ENCODE peak calls at places on chromosomes 1 and 21, in four cellular contexts. I is RWPE1, Q is ascending aorta, X is lower leg skin. Y is an unnamed sample.

GRCh38 chr1:157893681-157894080 is 52.1 kb upstream of the CD5L start:
- DNase-seq in I (no peak), Q (no peak), X (no peak), Y (no peak)

GRCh38 chr1:18823438-18823837 is 36.0 kb downstream of the TAS1R2 start:
- DNase-seq in I (no peak), X (no peak), Q (no peak), Y (no peak)

GRCh38 chr1:47444578-47445465 is 7.0 kb downstream of the FOXD2 start:
- DNase-seq in I (peak), X (peak), Q (no peak), Y (peak)

GRCh38 chr1:162861101-162861500 is at the start of gene CCDC190:
- DNase-seq in X (no peak), I (no peak), Q (peak), Y (no peak)

GRCh38 chr1:44524655-44525530 is 119.8 kb downstream of the RNF220 start:
- DNase-seq in I (no peak), X (no peak), Q (no peak), Y (no peak)

GRCh38 chr1:169108897-169109560 is 2.5 kb downstream of the ATP1B1 start:
- DNase-seq in I (no peak), X (no peak), Q (no peak), Y (peak)

GRCh38 chr1:1347663-1348419 is 1.4 kb downstream of the DVL1 start:
- DNase-seq in Q (no peak), X (no peak), I (no peak), Y (peak)

GRCh38 chr1:9823943-9824701 is at the start of gene CLSTN1:
- DNase-seq in I (peak), Q (peak), X (peak), Y (peak)

GRCh38 chr1:145707183-145707867 is at the start of gene PDZK1:
- DNase-seq in Q (no peak), I (no peak), X (peak), Y (no peak)

GRCh38 chr1:87961992-87962391 is 633.3 kb downstream of the LMO4 start:
- DNase-seq in Q (no peak), I (no peak), X (no peak), Y (no peak)

GRCh38 chr1:157969693-157970485 is 23.6 kb upstream of the KIRREL1 start:
- DNase-seq in I (peak), X (no peak), Q (peak), Y (no peak)

GRCh38 chr1:14535619-14536355 is 62.7 kb upstream of the KAZN start:
- DNase-seq in X (peak), Q (no peak), I (no peak), Y (no peak)

GRCh38 chr1:215059947-215060346 is 22.6 kb upstream of the KCNK2 start:
- DNase-seq in Q (no peak), X (no peak), I (no peak), Y (no peak)

GRCh38 chr1:155933591-155934096 is 569 bp downstream of the KHDC4 start:
- DNase-seq in X (peak), I (no peak), Q (no peak), Y (no peak)

GRCh38 chr21:17491716-17492414 is 21.0 kb upstream of the CXADR start:
- DNase-seq in I (peak), X (no peak), Q (no peak), Y (no peak)

GRCh38 chr1:25831569-25832196 is 11.9 kb downstream of the MTFR1L start:
- DNase-seq in X (no peak), Q (no peak), I (no peak), Y (no peak)

GRCh38 chr1:233859446-233859845 is 45.0 kb upstream of the SLC35F3 start:
- DNase-seq in Q (no peak), X (no peak), I (no peak), Y (no peak)

GRCh38 chr1:1331068-1331965 is at the start of gene TAS1R3:
- DNase-seq in I (no peak), Q (no peak), X (no peak), Y (no peak)

GRCh38 chr1:162661336-162661735 is 29.1 kb downstream of the DDR2 start:
- DNase-seq in X (no peak), Q (no peak), I (no peak), Y (no peak)

GRCh38 chr1:2544875-2545638 is 11.1 kb upstream of the TNFRSF14 start:
- DNase-seq in X (no peak), I (no peak), Q (no peak), Y (no peak)

GRCh38 chr1:107649023-107649422 is 316.0 kb downstream of the VAV3 start:
- DNase-seq in I (no peak), X (no peak), Q (no peak), Y (no peak)

GRCh38 chr1:2049517-2050481 is at the start of gene PRKCZ:
- DNase-seq in I (peak), X (peak), Q (peak), Y (peak)

GRCh38 chr1:20343149-20343936 is 52.7 kb downstream of the VWA5B1 start:
- DNase-seq in I (peak), Q (no peak), X (no peak), Y (no peak)

GRCh38 chr1:15847100-15847892 is at the start of gene SPEN:
- DNase-seq in Q (peak), I (peak), X (peak), Y (peak)

GRCh38 chr1:8412183-8412831 is 94.4 kb downstream of the SLC45A1 start:
- DNase-seq in I (no peak), Q (peak), X (no peak), Y (no peak)
- TF ChIP-seq CTCF in I (no peak), Q (no peak), X (no peak), Y (peak)

GRCh38 chr21:34319585-34319984 is 44.2 kb upstream of the KCNE2 start:
- DNase-seq in X (no peak), Q (no peak), I (no peak), Y (no peak)
- TF ChIP-seq CTCF in X (no peak), Q (no peak), I (no peak), Y (no peak)

DNA sequence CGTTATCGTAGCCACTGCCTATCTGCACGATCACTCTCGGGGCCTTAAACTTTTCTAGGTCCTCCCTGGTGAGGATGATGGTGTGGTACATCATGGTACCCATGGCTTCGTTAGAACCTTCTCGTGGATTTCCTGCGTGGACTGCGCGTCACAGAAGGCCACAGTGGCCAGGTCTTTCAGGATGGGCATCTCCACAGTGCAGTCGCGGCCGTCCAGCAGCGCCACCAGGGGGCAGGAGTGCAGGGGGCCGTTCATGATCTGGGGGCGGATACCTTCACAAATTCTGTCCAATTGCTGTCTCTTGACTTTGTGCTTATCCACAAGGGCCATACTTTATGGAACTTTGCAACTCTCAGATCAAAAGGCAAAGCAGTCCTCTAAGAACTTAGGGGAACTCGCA is 69.6 kb downstream of the WLS start:
- DNase-seq in Q (no peak), I (no peak), X (no peak), Y (no peak)
- TF ChIP-seq CTCF in Q (no peak), I (peak), X (no peak), Y (peak)

GRCh38 chr1:153030895-153031294 is at the start of gene SPRR1B:
- DNase-seq in X (no peak), I (peak), Q (no peak), Y (no peak)

GRCh38 chr1:153032073-153032472 is 1.1 kb downstream of the SPRR1B start:
- DNase-seq in X (no peak), Q (no peak), I (no peak), Y (no peak)

GRCh38 chr1:153035211-153035610 is 4.2 kb downstream of the SPRR1B start:
- DNase-seq in I (no peak), Q (no peak), X (no peak), Y (no peak)

GRCh38 chr1:153028771-153029170 is 2.2 kb upstream of the SPRR1B start:
- DNase-seq in I (no peak), X (no peak), Q (no peak), Y (no peak)

DNA sequence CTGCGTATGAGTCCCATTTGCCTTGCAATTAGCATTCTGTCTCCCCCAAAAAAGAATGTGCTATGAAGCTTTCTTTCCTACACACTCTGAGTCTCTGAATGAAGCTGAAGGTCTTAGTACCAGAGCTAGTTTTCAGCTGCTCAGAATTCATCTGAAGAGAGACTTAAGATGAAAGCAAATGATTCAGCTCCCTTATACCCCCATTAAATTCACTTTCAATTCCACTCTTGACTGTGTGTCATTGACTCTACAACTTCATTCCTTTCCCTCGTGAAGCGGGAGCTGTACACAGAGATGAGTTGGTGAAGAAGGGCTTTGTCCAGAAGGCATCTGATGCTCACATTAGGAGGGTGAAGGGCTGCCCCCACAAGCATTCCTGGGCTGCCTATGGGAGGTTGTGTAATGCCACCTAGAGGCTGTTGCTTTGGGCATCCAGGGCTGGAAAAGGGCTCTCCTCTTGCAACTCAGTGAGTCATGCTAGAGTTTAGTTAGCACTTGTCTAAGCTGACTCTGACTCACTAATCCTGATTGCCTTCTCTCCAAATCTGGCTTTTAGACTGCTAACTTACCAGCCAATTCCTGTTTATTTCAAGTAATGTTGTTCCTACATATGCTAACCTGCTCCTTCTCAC is 1.8 kb downstream of the SPRR1B start:
- DNase-seq in I (peak), X (no peak), Q (no peak), Y (no peak)
- TF ChIP-seq CTCF in I (peak), X (no peak), Q (no peak), Y (no peak)

DNA sequence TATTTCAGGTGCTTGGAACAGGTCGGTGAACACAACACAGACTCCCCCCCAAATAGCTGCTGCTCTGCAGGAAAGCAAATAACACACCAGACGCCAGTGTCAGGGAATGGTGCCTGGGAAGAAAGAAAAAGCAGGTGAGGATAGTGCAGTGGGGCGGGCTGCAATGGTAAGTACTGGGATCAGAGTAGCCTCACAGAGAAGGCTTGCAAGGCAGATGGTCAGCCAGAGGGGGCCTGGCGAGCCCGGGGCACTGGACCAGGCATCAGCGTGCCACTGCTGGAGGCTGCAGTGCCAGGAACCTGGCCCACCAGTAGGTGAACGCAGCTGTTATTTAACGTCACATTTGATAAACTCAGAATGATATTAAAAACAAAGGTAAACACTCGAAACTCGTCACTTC is 60.0 kb downstream of the POFUT2 start:
- DNase-seq in I (no peak), X (no peak), Q (no peak), Y (no peak)
- TF ChIP-seq CTCF in I (no peak), X (no peak), Q (no peak), Y (no peak)

DNA sequence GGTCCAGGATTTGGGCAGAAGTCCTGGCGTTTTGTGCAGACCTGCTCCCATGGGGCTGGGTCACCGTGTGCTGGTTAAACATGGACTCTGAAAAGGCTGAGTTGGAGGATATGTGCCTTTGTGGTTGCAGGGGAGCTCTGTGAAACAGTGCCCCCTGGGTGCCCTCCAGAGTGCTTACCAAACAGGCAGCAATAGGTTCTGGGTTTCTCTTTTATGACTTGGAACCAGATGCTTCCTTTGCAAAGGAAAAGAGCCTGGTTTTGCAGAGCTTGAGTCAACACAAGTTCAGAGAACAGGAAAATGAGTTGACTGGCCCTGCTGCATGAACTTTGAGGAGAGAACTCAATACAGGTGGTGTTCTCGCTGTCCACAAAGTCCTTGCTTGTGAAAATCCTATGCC is 288.9 kb downstream of the TM2D1 start:
- DNase-seq in I (no peak), X (no peak), Q (no peak), Y (no peak)
- TF ChIP-seq CTCF in I (no peak), X (no peak), Q (no peak), Y (no peak)